ENCODE peak calls at places on chromosomes 11 and 22, in ten cellular contexts. One of them, this sample, is unnamed.

GRCh38 chr22:45207981-45208664 is 32.6 kb downstream of the KIAA0930 start:
- DNase-seq in activated effector memory CD4-positive, alpha-beta T cell treated with Interleukin-2 at 50 U/mL for 16 hours: no peak
- DNase-seq in hypothalamus: no peak
- DNase-seq in GM04504: no peak
- DNase-seq in GM04503: no peak
- DNase-seq in NCI-H1048: no peak
- DNase-seq in left cardiac atrium: no peak
- DNase-seq in Jurkat, Clone E6-1: no peak
- DNase-seq in HCT116: no peak
- DNase-seq in CD8-positive, alpha-beta T cell: no peak
- DNase-seq in this sample: no peak

GRCh38 chr11:44188643-44189042 is 93.2 kb downstream of the EXT2 start:
- DNase-seq in activated effector memory CD4-positive, alpha-beta T cell treated with Interleukin-2 at 50 U/mL for 16 hours: no peak
- DNase-seq in hypothalamus: no peak
- DNase-seq in GM04504: no peak
- DNase-seq in GM04503: no peak
- DNase-seq in NCI-H1048: no peak
- DNase-seq in left cardiac atrium: no peak
- DNase-seq in Jurkat, Clone E6-1: no peak
- DNase-seq in HCT116: no peak
- DNase-seq in CD8-positive, alpha-beta T cell: no peak
- DNase-seq in this sample: no peak

GRCh38 chr11:63841554-63841953 is 2.6 kb downstream of the MARK2 start:
- DNase-seq in activated effector memory CD4-positive, alpha-beta T cell treated with Interleukin-2 at 50 U/mL for 16 hours: no peak
- DNase-seq in hypothalamus: no peak
- DNase-seq in GM04504: no peak
- DNase-seq in GM04503: no peak
- DNase-seq in NCI-H1048: no peak
- DNase-seq in left cardiac atrium: no peak
- DNase-seq in Jurkat, Clone E6-1: no peak
- DNase-seq in HCT116: no peak
- DNase-seq in CD8-positive, alpha-beta T cell: no peak
- DNase-seq in this sample: no peak

GRCh38 chr11:79413258-79413657 is 27.6 kb downstream of the TENM4 start:
- DNase-seq in activated effector memory CD4-positive, alpha-beta T cell treated with Interleukin-2 at 50 U/mL for 16 hours: no peak
- DNase-seq in hypothalamus: no peak
- DNase-seq in GM04504: peak; percentile 94
- DNase-seq in GM04503: peak; percentile 93
- DNase-seq in NCI-H1048: no peak
- DNase-seq in left cardiac atrium: peak; percentile 79
- DNase-seq in Jurkat, Clone E6-1: no peak
- DNase-seq in HCT116: no peak
- DNase-seq in CD8-positive, alpha-beta T cell: no peak
- DNase-seq in this sample: peak; percentile 93

GRCh38 chr11:1633864-1634263 is 4.3 kb downstream of the KRTAP5-5 start:
- DNase-seq in activated effector memory CD4-positive, alpha-beta T cell treated with Interleukin-2 at 50 U/mL for 16 hours: no peak
- DNase-seq in hypothalamus: no peak
- DNase-seq in GM04504: no peak
- DNase-seq in GM04503: no peak
- DNase-seq in NCI-H1048: no peak
- DNase-seq in left cardiac atrium: no peak
- DNase-seq in Jurkat, Clone E6-1: no peak
- DNase-seq in HCT116: no peak
- DNase-seq in CD8-positive, alpha-beta T cell: no peak
- DNase-seq in this sample: no peak

GRCh38 chr11:124643605-124644425 is 21.2 kb downstream of the TBRG1 start:
- DNase-seq in activated effector memory CD4-positive, alpha-beta T cell treated with Interleukin-2 at 50 U/mL for 16 hours: no peak
- DNase-seq in hypothalamus: no peak
- DNase-seq in GM04504: peak; percentile 65
- DNase-seq in GM04503: peak; percentile 70
- DNase-seq in NCI-H1048: no peak
- DNase-seq in left cardiac atrium: no peak
- DNase-seq in Jurkat, Clone E6-1: peak; percentile 27
- DNase-seq in HCT116: no peak
- DNase-seq in CD8-positive, alpha-beta T cell: no peak
- DNase-seq in this sample: no peak

GRCh38 chr11:134501406-134502152 is 89.5 kb upstream of the B3GAT1 start:
- DNase-seq in activated effector memory CD4-positive, alpha-beta T cell treated with Interleukin-2 at 50 U/mL for 16 hours: no peak
- DNase-seq in hypothalamus: no peak
- DNase-seq in GM04504: no peak
- DNase-seq in GM04503: no peak
- DNase-seq in NCI-H1048: no peak
- DNase-seq in left cardiac atrium: no peak
- DNase-seq in Jurkat, Clone E6-1: no peak
- DNase-seq in HCT116: no peak
- DNase-seq in CD8-positive, alpha-beta T cell: no peak
- DNase-seq in this sample: no peak

GRCh38 chr11:70281114-70281729 is 10.7 kb downstream of the PPFIA1 start:
- DNase-seq in activated effector memory CD4-positive, alpha-beta T cell treated with Interleukin-2 at 50 U/mL for 16 hours: no peak
- DNase-seq in hypothalamus: no peak
- DNase-seq in GM04504: peak; percentile 48
- DNase-seq in GM04503: no peak
- DNase-seq in NCI-H1048: no peak
- DNase-seq in left cardiac atrium: peak; percentile 49
- DNase-seq in Jurkat, Clone E6-1: no peak
- DNase-seq in HCT116: no peak
- DNase-seq in CD8-positive, alpha-beta T cell: no peak
- DNase-seq in this sample: no peak

GRCh38 chr11:105070221-105070789 is 25.2 kb upstream of the CARD16 start:
- DNase-seq in activated effector memory CD4-positive, alpha-beta T cell treated with Interleukin-2 at 50 U/mL for 16 hours: no peak
- DNase-seq in hypothalamus: no peak
- DNase-seq in GM04504: no peak
- DNase-seq in GM04503: no peak
- DNase-seq in NCI-H1048: no peak
- DNase-seq in left cardiac atrium: no peak
- DNase-seq in Jurkat, Clone E6-1: no peak
- DNase-seq in HCT116: no peak
- DNase-seq in CD8-positive, alpha-beta T cell: no peak
- DNase-seq in this sample: no peak

GRCh38 chr11:29328961-29329441 is 687.8 kb downstream of the KCNA4 start:
- DNase-seq in activated effector memory CD4-positive, alpha-beta T cell treated with Interleukin-2 at 50 U/mL for 16 hours: no peak
- DNase-seq in hypothalamus: no peak
- DNase-seq in GM04504: peak; percentile 35
- DNase-seq in GM04503: no peak
- DNase-seq in NCI-H1048: no peak
- DNase-seq in left cardiac atrium: no peak
- DNase-seq in Jurkat, Clone E6-1: peak; percentile 5
- DNase-seq in HCT116: peak; percentile 62
- DNase-seq in CD8-positive, alpha-beta T cell: no peak
- DNase-seq in this sample: no peak

GRCh38 chr11:60771146-60771545 is 14.0 kb upstream of the MS4A10 start:
- DNase-seq in activated effector memory CD4-positive, alpha-beta T cell treated with Interleukin-2 at 50 U/mL for 16 hours: no peak
- DNase-seq in hypothalamus: no peak
- DNase-seq in GM04504: no peak
- DNase-seq in GM04503: no peak
- DNase-seq in NCI-H1048: no peak
- DNase-seq in left cardiac atrium: no peak
- DNase-seq in Jurkat, Clone E6-1: no peak
- DNase-seq in HCT116: no peak
- DNase-seq in CD8-positive, alpha-beta T cell: no peak
- DNase-seq in this sample: no peak

GRCh38 chr11:111707039-111707690 is 59.0 kb downstream of the PPP2R1B start:
- DNase-seq in activated effector memory CD4-positive, alpha-beta T cell treated with Interleukin-2 at 50 U/mL for 16 hours: no peak
- DNase-seq in hypothalamus: no peak
- DNase-seq in GM04504: no peak
- DNase-seq in GM04503: no peak
- DNase-seq in NCI-H1048: no peak
- DNase-seq in left cardiac atrium: peak; percentile 64
- DNase-seq in Jurkat, Clone E6-1: no peak
- DNase-seq in HCT116: no peak
- DNase-seq in CD8-positive, alpha-beta T cell: no peak
- DNase-seq in this sample: peak; percentile 79